ENCODE peak calls at places on chromosomes 13 and 19, in seven cellular contexts. G is aorta; X is PC-3; A is CD8-positive, alpha-beta memory T cell; J is A549; C is AG04450; L is colonic mucosa. U is an unnamed sample.

GRCh38 chr13:110653851-110654250 is 38.5 kb downstream of the NAXD start:
- DNase-seq in L (no peak), X (no peak), A (no peak), J (no peak), G (no peak), C (no peak), U (no peak)

GRCh38 chr13:26460652-26461051 is 96.8 kb upstream of the WASF3 start:
- DNase-seq in C (no peak), X (no peak), A (no peak), J (no peak), G (no peak), L (no peak), U (no peak)

GRCh38 chr13:26061947-26062346 is 10.1 kb upstream of the SHISA2 start:
- DNase-seq in G (no peak), L (no peak), X (peak), J (no peak), C (peak), A (no peak), U (no peak)

GRCh38 chr19:39325778-39326680 is 5.4 kb upstream of the LRFN1 start:
- DNase-seq in J (peak), C (no peak), G (peak), A (peak), L (no peak), X (peak), U (no peak)

GRCh38 chr13:64158910-64159309 is 2743.3 kb upstream of the PCDH20 start:
- DNase-seq in J (no peak), G (no peak), L (no peak), X (peak), C (no peak), A (no peak), U (no peak)

GRCh38 chr13:71864094-71864980 is 2.7 kb downstream of the DACH1 start:
- DNase-seq in J (no peak), A (no peak), C (no peak), G (peak), L (peak), X (no peak), U (peak)

GRCh38 chr19:8361921-8362793 is 1.8 kb upstream of the ANGPTL4 start:
- DNase-seq in A (no peak), C (peak), X (peak), G (peak), J (peak), L (peak), U (peak)

GRCh38 chr19:17753976-17754375 is 2.7 kb downstream of the FCHO1 start:
- DNase-seq in G (no peak), A (no peak), X (no peak), L (no peak), J (no peak), C (no peak), U (no peak)

GRCh38 chr19:40466219-40467006 is at the start of gene SPTBN4:
- DNase-seq in C (no peak), J (no peak), G (peak), L (peak), X (no peak), A (peak), U (no peak)

GRCh38 chr19:3450796-3451411 is 29.4 kb downstream of the SMIM24 start:
- DNase-seq in L (no peak), X (peak), C (peak), G (peak), A (no peak), J (peak), U (no peak)

GRCh38 chr19:7159105-7159933 is 89.8 kb downstream of the ZNF557 start:
- DNase-seq in J (peak), A (no peak), X (no peak), L (no peak), C (peak), G (peak), U (no peak)

GRCh38 chr13:22926176-22927007 is 254.4 kb upstream of the SGCG start:
- DNase-seq in X (no peak), L (peak), G (peak), J (no peak), C (no peak), A (no peak), U (no peak)

GRCh38 chr13:99484405-99484981 is 16.8 kb upstream of the TM9SF2 start:
- DNase-seq in G (no peak), L (no peak), J (no peak), X (no peak), A (no peak), C (peak), U (no peak)

GRCh38 chr13:40629678-40630384 is 36.6 kb downstream of the FOXO1 start:
- DNase-seq in G (no peak), L (no peak), A (no peak), C (no peak), J (no peak), X (no peak), U (no peak)

GRCh38 chr13:71460179-71460578 is 406.8 kb downstream of the DACH1 start:
- DNase-seq in A (no peak), X (no peak), G (no peak), C (no peak), J (no peak), L (no peak), U (no peak)

GRCh38 chr19:12194827-12195500 is 32.1 kb downstream of the ZNF136 start:
- DNase-seq in A (peak), C (peak), X (no peak), L (peak), G (peak), J (no peak), U (peak)

GRCh38 chr13:64675256-64675892 is 2554.8 kb downstream of the PCDH9 start:
- DNase-seq in G (no peak), A (no peak), X (peak), J (peak), L (no peak), C (peak), U (no peak)

GRCh38 chr19:11191273-11191755 is 6.0 kb downstream of the KANK2 start:
- DNase-seq in C (no peak), L (peak), X (peak), A (no peak), J (peak), G (peak), U (peak)

GRCh38 chr19:2528543-2529173 is 52.7 kb downstream of the GADD45B start:
- DNase-seq in C (no peak), A (no peak), X (peak), L (no peak), G (peak), J (no peak), U (no peak)

GRCh38 chr19:18683109-18683954 is at the start of gene CRTC1:
- DNase-seq in L (peak), G (peak), X (peak), A (peak), J (peak), C (peak), U (peak)

GRCh38 chr13:39952244-39953233 is 297.1 kb downstream of the COG6 start:
- DNase-seq in J (no peak), G (no peak), X (no peak), A (no peak), C (no peak), L (no peak), U (no peak)

GRCh38 chr13:33264620-33264978 is 21.0 kb downstream of the STARD13 start:
- DNase-seq in G (no peak), X (no peak), A (no peak), C (no peak), J (no peak), L (peak), U (no peak)

GRCh38 chr13:106873810-106874209 is 305.9 kb upstream of the ARGLU1 start:
- DNase-seq in L (no peak), X (no peak), J (no peak), A (no peak), G (no peak), C (no peak), U (no peak)

GRCh38 chr19:41311072-41311471 is 1.1 kb downstream of the CCDC97 start:
- DNase-seq in A (no peak), X (no peak), G (peak), C (no peak), J (no peak), L (no peak), U (no peak)

GRCh38 chr13:107835339-107836018 is 379.9 kb downstream of the LIG4 start:
- DNase-seq in G (no peak), A (no peak), X (peak), L (no peak), J (no peak), C (peak), U (no peak)

GRCh38 chr19:11142528-11143171 is 12.9 kb downstream of the SPC24 start:
- DNase-seq in G (peak), C (peak), X (peak), A (no peak), J (peak), L (peak), U (no peak)

GRCh38 chr13:39353988-39354387 is 249.0 kb downstream of the LHFPL6 start:
- DNase-seq in L (no peak), J (no peak), A (no peak), C (no peak), G (no peak), X (no peak), U (no peak)

GRCh38 chr19:46860846-46861690 is at the start of gene ARHGAP35:
- DNase-seq in J (no peak), G (no peak), X (peak), A (no peak), C (no peak), L (peak), U (no peak)

GRCh38 chr13:76027131-76027530 is 391.0 kb downstream of the LMO7 start:
- DNase-seq in X (no peak), A (no peak), G (no peak), J (no peak), C (no peak), L (no peak), U (no peak)

GRCh38 chr13:104008571-104009435 is 942.6 kb upstream of the SLC10A2 start:
- DNase-seq in C (peak), G (no peak), L (no peak), X (peak), J (no peak), A (no peak), U (no peak)

GRCh38 chr13:31399690-31400089 is 199.9 kb downstream of the B3GLCT start:
- DNase-seq in J (no peak), G (no peak), X (no peak), A (no peak), L (no peak), C (no peak), U (no peak)

GRCh38 chr19:11736696-11737095 is 2.0 kb downstream of the ZNF823 start:
- DNase-seq in C (no peak), G (peak), J (no peak), A (no peak), X (peak), L (peak), U (peak)

GRCh38 chr13:111119966-111120365 is 4.9 kb downstream of the ARHGEF7 start:
- DNase-seq in C (no peak), A (no peak), L (no peak), X (no peak), G (no peak), J (no peak), U (no peak)

GRCh38 chr13:52012512-52012836 is 276 bp downstream of the ALG11 start:
- DNase-seq in J (no peak), A (no peak), C (no peak), G (no peak), L (no peak), X (no peak), U (no peak)

GRCh38 chr13:52009985-52010384 is 1.3 kb downstream of the ATP7B start:
- DNase-seq in J (no peak), C (no peak), A (no peak), L (no peak), X (no peak), G (no peak), U (no peak)

GRCh38 chr13:52011690-52012511 is at the start of gene ALG11:
- DNase-seq in C (peak), G (peak), X (peak), L (peak), A (peak), J (peak), U (peak)

GRCh38 chr13:52006491-52007245 is 4.6 kb downstream of the ATP7B start:
- DNase-seq in J (no peak), C (no peak), A (no peak), G (no peak), L (no peak), X (no peak), U (no peak)

DNA sequence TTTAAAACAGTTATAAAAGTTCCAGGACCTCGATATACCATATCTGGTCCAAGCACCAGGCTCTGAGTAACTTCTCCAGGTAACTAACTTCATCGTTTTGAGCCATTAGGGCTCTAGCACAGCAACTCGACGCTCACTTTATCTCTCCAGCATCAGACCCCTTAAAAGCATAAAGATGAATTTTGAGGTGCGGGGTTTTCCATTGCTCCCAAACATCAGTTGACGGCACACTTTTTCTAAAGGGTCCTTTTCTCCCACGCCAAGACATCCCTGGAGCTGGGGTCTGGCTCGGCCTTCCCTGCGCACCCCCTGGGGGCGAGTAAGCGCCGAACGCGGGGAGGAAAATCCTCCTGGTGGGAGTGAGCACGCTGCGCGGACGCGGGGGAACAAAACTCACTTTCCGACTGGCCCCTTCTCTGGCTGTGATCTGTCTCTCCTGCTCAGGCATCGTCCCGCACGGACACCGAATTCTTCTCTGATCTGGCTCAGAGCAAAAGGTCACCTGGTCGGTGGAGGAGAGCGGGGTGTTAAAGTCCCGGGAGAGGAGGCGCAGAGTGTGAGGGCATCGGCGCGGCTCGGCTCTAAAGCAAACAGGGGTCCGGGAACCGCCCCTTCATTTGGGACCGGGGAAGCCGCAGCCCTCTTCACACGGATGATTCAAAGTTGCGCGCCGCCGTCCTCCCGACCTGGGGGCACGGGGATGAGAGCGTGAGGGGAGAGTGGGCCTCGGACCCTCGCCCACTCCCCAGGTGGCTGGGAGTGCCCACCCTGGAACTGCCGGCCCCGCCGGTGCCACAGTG is at the start of gene ATP7B:
- DNase-seq in J (peak), L (peak), C (no peak), G (peak), X (no peak), A (no peak), U (peak)
- H3K27ac ChIP-seq in J (peak), L (peak), C (peak), G (no peak), X (no peak), A (peak), U (peak)

GRCh38 chr19:16562608-16563025 is 9.6 kb downstream of the SLC35E1 start:
- DNase-seq in J (no peak), C (no peak), X (no peak), L (no peak), G (no peak), A (no peak), U (no peak)

GRCh38 chr19:16566702-16567101 is 5.5 kb downstream of the SLC35E1 start:
- DNase-seq in X (no peak), C (no peak), G (no peak), J (no peak), L (no peak), A (no peak), U (no peak)

GRCh38 chr19:16564842-16565241 is 7.4 kb downstream of the SLC35E1 start:
- DNase-seq in X (peak), A (no peak), J (no peak), C (no peak), G (no peak), L (no peak), U (no peak)

GRCh38 chr19:16569609-16570320 is 2.5 kb downstream of the SLC35E1 start:
- DNase-seq in G (no peak), X (peak), J (no peak), C (no peak), L (no peak), A (no peak), U (no peak)

DNA sequence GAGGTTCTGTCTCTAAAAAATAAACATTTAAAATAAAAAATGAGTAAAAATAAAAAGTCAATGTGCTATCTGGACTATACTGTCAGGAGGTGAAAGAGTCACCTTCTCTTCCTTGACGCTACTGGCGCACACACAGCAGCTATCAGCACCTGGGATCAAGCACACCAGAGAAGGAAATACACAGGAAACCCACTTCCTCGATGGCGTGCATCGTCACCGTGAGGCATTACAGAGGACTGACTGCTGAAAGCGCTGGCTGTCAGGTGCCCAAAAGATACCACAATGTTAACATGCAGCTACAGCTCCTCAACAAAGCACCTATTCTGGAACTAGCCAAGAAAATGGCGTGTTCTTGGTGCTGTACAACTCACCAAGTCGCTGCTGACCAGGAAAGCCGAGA is 6.1 kb downstream of the SLC35E1 start:
- DNase-seq in J (no peak), X (no peak), C (no peak), L (peak), G (no peak), A (peak), U (no peak)
- H3K27ac ChIP-seq in J (no peak), X (no peak), C (peak), L (peak), G (no peak), A (no peak), U (no peak)

GRCh38 chr19:57815247-57816075 is 748 bp upstream of the ZNF552 start:
- DNase-seq in C (no peak), X (no peak), L (no peak), J (no peak), G (no peak), A (no peak), U (no peak)
- H3K27ac ChIP-seq in C (no peak), X (no peak), L (peak), J (peak), G (no peak), A (peak), U (peak)

GRCh38 chr13:113502686-113503085 is 12.2 kb upstream of the DCUN1D2 start:
- DNase-seq in C (no peak), X (no peak), L (no peak), A (no peak), G (no peak), J (no peak), U (no peak)

GRCh38 chr13:113506871-113507388 is 16.4 kb upstream of the DCUN1D2 start:
- DNase-seq in X (no peak), C (no peak), J (no peak), A (no peak), G (no peak), L (no peak), U (no peak)

GRCh38 chr13:113508531-113509254 is 18.2 kb upstream of the DCUN1D2 start:
- DNase-seq in J (no peak), X (no peak), L (no peak), C (no peak), G (peak), A (no peak), U (no peak)

GRCh38 chr13:113507564-113508210 is 17.2 kb upstream of the DCUN1D2 start:
- DNase-seq in G (no peak), C (no peak), L (no peak), J (no peak), X (no peak), A (no peak), U (no peak)

GRCh38 chr13:113506025-113506685 is 15.6 kb upstream of the DCUN1D2 start:
- DNase-seq in A (no peak), G (no peak), L (no peak), C (no peak), X (no peak), J (no peak), U (no peak)
- H3K27ac ChIP-seq in A (peak), G (no peak), L (no peak), C (no peak), X (no peak), J (no peak), U (no peak)

GRCh38 chr19:52196256-52196967 is 6.6 kb downstream of the PPP2R1A start:
- DNase-seq in A (no peak), C (no peak), X (no peak), G (no peak), J (no peak), L (no peak), U (no peak)

GRCh38 chr19:52197964-52198363 is 8.1 kb downstream of the PPP2R1A start:
- DNase-seq in G (no peak), J (no peak), X (no peak), A (no peak), L (no peak), C (no peak), U (no peak)

GRCh38 chr19:52198678-52199077 is 8.8 kb downstream of the PPP2R1A start:
- DNase-seq in G (no peak), J (no peak), C (no peak), L (no peak), X (no peak), A (no peak), U (no peak)

DNA sequence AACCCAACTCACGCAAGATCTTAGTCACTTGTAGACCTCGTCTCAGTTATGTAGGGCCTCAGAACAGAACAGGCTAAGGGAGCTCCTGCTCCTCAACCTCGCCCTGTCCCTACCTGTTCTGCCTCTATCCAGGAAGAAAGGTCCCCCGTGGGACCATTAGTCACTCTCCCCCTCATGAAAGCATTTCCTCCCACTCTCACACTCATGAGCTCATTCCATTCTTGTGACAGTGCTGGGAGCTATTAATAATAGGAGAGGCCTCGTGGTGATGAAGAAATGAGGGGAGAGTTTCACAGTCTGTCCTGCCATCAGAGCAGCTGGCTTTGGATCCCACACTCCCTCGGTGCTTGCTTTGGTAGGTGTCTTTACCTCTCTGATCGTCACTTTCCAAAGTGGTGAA is 10.2 kb downstream of the PPP2R1A start:
- DNase-seq in A (no peak), L (no peak), G (peak), X (peak), J (no peak), C (peak), U (no peak)
- H3K27ac ChIP-seq in A (no peak), L (no peak), G (peak), X (no peak), J (no peak), C (peak), U (no peak)

DNA sequence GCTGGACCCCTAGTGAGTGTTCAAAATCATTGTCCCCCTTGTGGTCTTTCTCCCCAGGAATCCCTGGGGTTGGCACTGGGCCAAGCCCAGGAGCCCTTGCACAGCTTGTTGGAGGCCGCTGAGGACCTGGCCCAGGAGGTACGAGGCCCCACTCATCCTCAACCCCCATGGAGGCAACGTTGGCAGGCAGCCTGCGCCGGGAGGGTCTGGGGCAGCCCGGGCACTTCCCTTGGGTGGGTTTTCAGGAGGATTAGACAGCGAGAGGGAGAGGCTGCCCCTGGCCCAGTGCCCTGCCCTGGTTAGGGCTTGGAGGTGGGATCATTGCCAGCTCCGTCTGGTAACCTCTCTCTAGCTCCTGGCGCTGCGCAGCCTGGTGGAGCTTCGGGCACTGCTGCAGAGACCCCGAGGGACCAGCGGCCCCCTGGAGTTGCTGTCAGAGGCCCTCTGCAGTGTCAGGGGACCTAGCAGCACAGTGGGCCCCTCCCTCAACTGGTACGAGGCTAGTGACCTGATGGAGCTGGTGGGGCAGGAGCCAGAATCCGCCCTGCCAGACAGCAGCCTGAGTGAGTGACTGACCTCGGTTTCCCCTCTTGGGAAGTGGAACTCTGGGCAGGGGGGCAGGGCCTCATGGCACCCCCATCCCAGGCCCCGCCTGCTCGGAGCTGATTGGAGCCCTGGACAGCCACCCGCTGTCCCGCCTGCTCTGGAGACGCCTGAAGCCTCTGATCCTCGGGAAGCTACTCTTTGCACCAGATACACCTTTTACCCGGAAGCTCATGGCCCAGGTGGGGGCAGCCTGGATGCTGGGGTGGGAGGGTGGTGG is 3.0 kb downstream of the ABCA7 start:
- DNase-seq in X (no peak), C (no peak), G (peak), L (peak), J (peak), A (no peak), U (no peak)
- H3K27ac ChIP-seq in X (peak), C (no peak), G (no peak), L (peak), J (peak), A (peak), U (no peak)

U was measured in WERI-Rb-1.